ENCODE peak calls at places on chromosomes 3 and 15, in nine cellular contexts. H is tibial artery, S is suprapubic skin, N is lung, D is endodermal cell, Z is MM.1S, E is lower lobe of right lung, T is prostate gland, U is mesenchymal stem cell. K is an unnamed sample.

GRCh38 chr15:85649372-85649771 is 145.4 kb downstream of the KLHL25 start:
- DNase-seq in E (no peak), H (no peak), S (no peak), N (peak; percentile 38), D (no peak), T (no peak), U (peak; percentile 95), Z (no peak), K (no peak)

GRCh38 chr15:45023659-45024320 is 795 bp downstream of the SORD start:
- DNase-seq in U (no peak), T (no peak), S (no peak), E (no peak), N (no peak), H (no peak), Z (no peak), D (peak; percentile 63), K (no peak)

GRCh38 chr3:56547486-56547885 is 9.5 kb upstream of the CCDC66 start:
- DNase-seq in Z (no peak), D (no peak), N (no peak), T (no peak), H (no peak), S (no peak), U (no peak), E (no peak), K (no peak)

GRCh38 chr3:172685331-172686214 is 25.3 kb downstream of the NCEH1 start:
- DNase-seq in D (no peak), H (no peak), E (no peak), S (no peak), Z (no peak), N (no peak), U (peak; percentile 61), T (no peak), K (no peak)

GRCh38 chr3:178754852-178755510 is 218.7 kb downstream of the KCNMB2 start:
- DNase-seq in Z (no peak), T (no peak), E (no peak), N (no peak), S (no peak), H (no peak), D (no peak), U (no peak), K (no peak)

GRCh38 chr3:52533623-52534280 is at the start of gene NT5DC2:
- DNase-seq in U (peak; percentile 74), N (no peak), S (peak; percentile 74), D (peak; percentile 84), E (no peak), H (peak; percentile 84), Z (peak; percentile 72), T (peak; percentile 62), K (no peak)

GRCh38 chr3:108907194-108907593 is 46.5 kb downstream of the GUCA1C start:
- DNase-seq in T (no peak), U (no peak), Z (no peak), N (no peak), D (no peak), S (no peak), H (no peak), E (no peak), K (no peak)

GRCh38 chr3:181711325-181712135 is at the start of gene SOX2:
- DNase-seq in E (peak; percentile 74), Z (peak; percentile 98), U (peak; percentile 47), S (no peak), T (peak; percentile 94), N (peak; percentile 66), D (peak; percentile 96), H (no peak), K (no peak)

GRCh38 chr15:95134306-95135100 is 903.1 kb downstream of the MCTP2 start:
- DNase-seq in H (no peak), T (no peak), U (peak; percentile 73), N (no peak), S (no peak), Z (no peak), D (no peak), E (no peak), K (no peak)

GRCh38 chr3:173681188-173681587 is 283.6 kb downstream of the NLGN1 start:
- DNase-seq in T (no peak), D (no peak), N (no peak), S (no peak), E (no peak), U (no peak), Z (no peak), H (no peak), K (no peak)

GRCh38 chr3:61315874-61316273 is 64.6 kb upstream of the FHIT start:
- DNase-seq in U (peak; percentile 2), T (no peak), N (no peak), Z (no peak), D (peak; percentile 85), E (no peak), H (no peak), S (no peak), K (no peak)

GRCh38 chr3:100401674-100402036 is 316 bp downstream of the LNP1 start:
- DNase-seq in N (peak; percentile 31), S (peak; percentile 80), E (peak; percentile 52), Z (peak; percentile 46), D (no peak), H (no peak), U (no peak), T (peak; percentile 24), K (peak; percentile 2)

GRCh38 chr3:124456506-124456905 is 273.7 kb upstream of the UMPS start:
- DNase-seq in N (no peak), S (no peak), Z (no peak), E (no peak), D (no peak), T (no peak), H (no peak), U (no peak), K (no peak)

GRCh38 chr15:58165661-58166060 is 27.5 kb downstream of the AQP9 start:
- DNase-seq in N (peak; percentile 32), U (no peak), D (no peak), H (no peak), T (peak; percentile 67), Z (no peak), S (no peak), E (no peak), K (no peak)

GRCh38 chr15:29921130-29921601 is 98.9 kb upstream of the TJP1 start:
- DNase-seq in E (no peak), D (peak; percentile 90), H (no peak), U (no peak), N (no peak), T (no peak), Z (no peak), S (no peak), K (no peak)
- H3K36me3 ChIP-seq in E (no peaks in the 10 kb centered on the region), D (no peaks in the 10 kb centered on the region), H (no peaks in the 10 kb centered on the region), U (no peaks in the 10 kb centered on the region), N (no peaks in the 10 kb centered on the region), T (no peaks in the 10 kb centered on the region), Z (no peaks in the 10 kb centered on the region), S (no peaks in the 10 kb centered on the region), K (no peaks in the 10 kb centered on the region)

GRCh38 chr15:93028111-93028631 is 60.8 kb downstream of the RGMA start:
- DNase-seq in U (no peak), E (no peak), D (peak; percentile 50), N (no peak), T (no peak), H (peak; percentile 76), S (peak; percentile 74), Z (no peak), K (no peak)

GRCh38 chr15:93030430-93031102 is 58.4 kb downstream of the RGMA start:
- DNase-seq in H (peak; percentile 87), D (peak; percentile 93), N (peak; percentile 68), T (peak; percentile 77), Z (peak; percentile 48), E (peak; percentile 74), S (peak; percentile 91), U (peak; percentile 70), K (peak; percentile 41)

GRCh38 chr15:93028632-93029612 is 60.1 kb downstream of the RGMA start:
- DNase-seq in D (peak; percentile 61), Z (no peak), S (peak; percentile 94), E (peak; percentile 91), U (peak; percentile 75), H (peak; percentile 98), N (peak; percentile 89), T (peak; percentile 84), K (peak; percentile 77)

GRCh38 chr15:93031103-93031464 is 57.9 kb downstream of the RGMA start:
- DNase-seq in Z (no peak), H (peak; percentile 69), E (no peak), N (no peak), D (no peak), U (no peak), S (no peak), T (no peak), K (no peak)

GRCh38 chr15:93029613-93030429 is 59.2 kb downstream of the RGMA start:
- DNase-seq in N (peak; percentile 38), E (no peak), Z (no peak), H (peak; percentile 78), T (no peak), S (peak; percentile 74), U (peak; percentile 44), D (peak; percentile 68), K (peak; percentile 16)
- H3K4me1 ChIP-seq in N (peaks cover 15% of the 10 kb centered on the region), E (peaks cover 60% of the 10 kb centered on the region), Z (peaks cover 7% of the 10 kb centered on the region), H (peaks cover 57% of the 10 kb centered on the region), T (peaks cover 31% of the 10 kb centered on the region), S (peaks cover 49% of the 10 kb centered on the region), U (peaks cover 22% of the 10 kb centered on the region), D (peaks cover 4% of the 10 kb centered on the region), K (peaks cover 43% of the 10 kb centered on the region)

GRCh38 chr3:128617557-128618397 is 32.8 kb downstream of the RPN1 start:
- DNase-seq in S (peak; percentile 99), N (peak; percentile 98), T (peak; percentile 96), D (peak; percentile 99), U (peak; percentile 95), E (peak; percentile 99), H (peak; percentile 99), Z (peak; percentile 94), K (peak; percentile 90)

GRCh38 chr3:128617270-128617556 is 33.4 kb downstream of the RPN1 start:
- DNase-seq in E (no peak), T (no peak), N (no peak), H (no peak), S (no peak), U (no peak), Z (no peak), D (no peak), K (no peak)

GRCh38 chr3:128619146-128619890 is 31.3 kb downstream of the RPN1 start:
- DNase-seq in T (no peak), E (no peak), N (no peak), S (no peak), D (no peak), U (peak; percentile 95), Z (no peak), H (no peak), K (no peak)

GRCh38 chr3:128616516-128617269 is 33.9 kb downstream of the RPN1 start:
- DNase-seq in D (no peak), E (no peak), N (no peak), S (no peak), Z (no peak), U (no peak), H (no peak), T (no peak), K (no peak)

DNA sequence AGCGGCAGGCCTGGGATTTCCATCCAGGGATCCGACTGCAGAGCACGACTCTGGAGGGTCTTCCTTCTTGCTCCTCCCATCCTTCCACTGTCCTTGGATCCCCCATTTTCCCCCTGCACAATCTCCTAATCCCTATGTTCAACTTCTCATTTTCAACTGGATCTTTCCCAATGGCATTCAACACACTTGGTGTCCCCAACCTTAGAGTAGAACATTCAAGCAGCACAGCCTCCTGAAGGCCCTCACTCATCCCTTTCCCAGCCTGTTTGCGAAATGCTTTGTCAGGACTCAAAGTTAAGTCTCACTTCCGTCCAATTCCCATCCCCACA is 32.3 kb downstream of the RPN1 start:
- DNase-seq in E (no peak), D (no peak), U (peak; percentile 19), N (no peak), Z (no peak), S (no peak), T (no peak), H (no peak), K (no peak)
- H3K36me3 ChIP-seq in E (peaks cover 45% of the 10 kb centered on the region), D (peaks cover 92% of the 10 kb centered on the region), U (peaks cover 66% of the 10 kb centered on the region), N (peaks cover 28% of the 10 kb centered on the region), Z (peaks cover 14% of the 10 kb centered on the region), S (peaks cover 37% of the 10 kb centered on the region), T (peaks cover 6% of the 10 kb centered on the region), H (peaks cover 41% of the 10 kb centered on the region), K (peaks cover 25% of the 10 kb centered on the region)

GRCh38 chr15:33395841-33396240 is 85.1 kb downstream of the RYR3 start:
- DNase-seq in H (no peak), S (no peak), T (no peak), U (no peak), Z (no peak), N (no peak), D (no peak), E (no peak), K (no peak)
- H3K4me1 ChIP-seq in H (no peaks in the 10 kb centered on the region), S (no peaks in the 10 kb centered on the region), T (no peaks in the 10 kb centered on the region), U (peaks cover 3% of the 10 kb centered on the region), Z (no peaks in the 10 kb centered on the region), N (no peaks in the 10 kb centered on the region), D (no peaks in the 10 kb centered on the region), E (no peaks in the 10 kb centered on the region), K (no peaks in the 10 kb centered on the region)